ENCODE peak calls at places on chromosomes 4 and X, in five cellular contexts. One of them, this sample, is unnamed.

GRCh38 chr4:38278255-38278654 is 318.1 kb downstream of the PTTG2 start:
- DNase-seq in brain microvascular endothelial cell: no peak
- DNase-seq in ACHN: no peak
- DNase-seq in NCI-H2081: no peak
- DNase-seq in CD8-positive, alpha-beta memory T cell: no peak
- DNase-seq in this sample: no peak

GRCh38 chr4:100707786-100708185 is 190.0 kb upstream of the EMCN start:
- DNase-seq in brain microvascular endothelial cell: no peak
- DNase-seq in ACHN: no peak
- DNase-seq in NCI-H2081: no peak
- DNase-seq in CD8-positive, alpha-beta memory T cell: no peak
- DNase-seq in this sample: no peak

GRCh38 chr4:150950657-150951056 is 64.4 kb downstream of the LRBA start:
- DNase-seq in brain microvascular endothelial cell: no peak
- DNase-seq in ACHN: no peak
- DNase-seq in NCI-H2081: no peak
- DNase-seq in CD8-positive, alpha-beta memory T cell: no peak
- DNase-seq in this sample: no peak

GRCh38 chrX:38494239-38494823 is 67.0 kb upstream of the TSPAN7 start:
- DNase-seq in brain microvascular endothelial cell: no peak
- DNase-seq in ACHN: no peak
- DNase-seq in NCI-H2081: no peak
- DNase-seq in CD8-positive, alpha-beta memory T cell: no peak
- DNase-seq in this sample: no peak

GRCh38 chrX:108516184-108516583 is 76.5 kb downstream of the COL4A5 start:
- DNase-seq in brain microvascular endothelial cell: peak; percentile 27
- DNase-seq in ACHN: no peak
- DNase-seq in NCI-H2081: no peak
- DNase-seq in CD8-positive, alpha-beta memory T cell: no peak
- DNase-seq in this sample: no peak

GRCh38 chrX:104310084-104310483 is 55.4 kb upstream of the ESX1 start:
- DNase-seq in brain microvascular endothelial cell: peak; percentile 28
- DNase-seq in ACHN: peak; percentile 18
- DNase-seq in NCI-H2081: peak; percentile 12
- DNase-seq in CD8-positive, alpha-beta memory T cell: no peak
- DNase-seq in this sample: no peak

GRCh38 chr4:31193516-31193915 is 473.3 kb downstream of the PCDH7 start:
- DNase-seq in brain microvascular endothelial cell: no peak
- DNase-seq in ACHN: no peak
- DNase-seq in NCI-H2081: peak; percentile 92
- DNase-seq in CD8-positive, alpha-beta memory T cell: no peak
- DNase-seq in this sample: no peak

GRCh38 chr4:25029479-25030282 is 1.1 kb downstream of the LGI2 start:
- DNase-seq in brain microvascular endothelial cell: no peak
- DNase-seq in ACHN: no peak
- DNase-seq in NCI-H2081: peak; percentile 31
- DNase-seq in CD8-positive, alpha-beta memory T cell: no peak
- DNase-seq in this sample: no peak

GRCh38 chr4:33837043-33837442 is 2407.3 kb downstream of the ARAP2 start:
- DNase-seq in brain microvascular endothelial cell: peak; percentile 46
- DNase-seq in ACHN: peak; percentile 72
- DNase-seq in NCI-H2081: no peak
- DNase-seq in CD8-positive, alpha-beta memory T cell: no peak
- DNase-seq in this sample: no peak

GRCh38 chr4:16192631-16193483 is 33.4 kb downstream of the TAPT1 start:
- DNase-seq in brain microvascular endothelial cell: no peak
- DNase-seq in ACHN: no peak
- DNase-seq in NCI-H2081: no peak
- DNase-seq in CD8-positive, alpha-beta memory T cell: no peak
- DNase-seq in this sample: no peak

GRCh38 chr4:37383579-37384229 is 139.2 kb downstream of the NWD2 start:
- DNase-seq in brain microvascular endothelial cell: peak; percentile 11
- DNase-seq in ACHN: peak; percentile 35
- DNase-seq in NCI-H2081: peak; percentile 64
- DNase-seq in CD8-positive, alpha-beta memory T cell: no peak
- DNase-seq in this sample: no peak

GRCh38 chrX:102723456-102723855 is 2.9 kb downstream of the GPRASP3 start:
- DNase-seq in brain microvascular endothelial cell: no peak
- DNase-seq in ACHN: no peak
- DNase-seq in NCI-H2081: no peak
- DNase-seq in CD8-positive, alpha-beta memory T cell: no peak
- DNase-seq in this sample: no peak

GRCh38 chr4:15043226-15043625 is 40.9 kb downstream of the CPEB2 start:
- DNase-seq in brain microvascular endothelial cell: no peak
- DNase-seq in ACHN: peak; percentile 11
- DNase-seq in NCI-H2081: no peak
- DNase-seq in CD8-positive, alpha-beta memory T cell: no peak
- DNase-seq in this sample: no peak

GRCh38 chrX:12702509-12703091 is 88.6 kb upstream of the PRPS2 start:
- DNase-seq in brain microvascular endothelial cell: no peak
- DNase-seq in ACHN: peak; percentile 11
- DNase-seq in NCI-H2081: peak; percentile 36
- DNase-seq in CD8-positive, alpha-beta memory T cell: no peak
- DNase-seq in this sample: no peak

GRCh38 chrX:70134116-70134477 is 850 bp downstream of the IGBP1 start:
- DNase-seq in brain microvascular endothelial cell: no peak
- DNase-seq in ACHN: peak; percentile 6
- DNase-seq in NCI-H2081: peak; percentile 43
- DNase-seq in CD8-positive, alpha-beta memory T cell: no peak
- DNase-seq in this sample: no peak

GRCh38 chr4:8393593-8394038 is 46.9 kb downstream of the ACOX3 start:
- DNase-seq in brain microvascular endothelial cell: peak; percentile 95
- DNase-seq in ACHN: peak; percentile 89
- DNase-seq in NCI-H2081: no peak
- DNase-seq in CD8-positive, alpha-beta memory T cell: no peak
- DNase-seq in this sample: no peak

GRCh38 chr4:154205471-154205870 is 286.1 kb downstream of the DCHS2 start:
- DNase-seq in brain microvascular endothelial cell: peak; percentile 3
- DNase-seq in ACHN: no peak
- DNase-seq in NCI-H2081: no peak
- DNase-seq in CD8-positive, alpha-beta memory T cell: no peak
- DNase-seq in this sample: no peak

GRCh38 chrX:118730500-118731247 is 3.3 kb downstream of the IL13RA1 start:
- DNase-seq in brain microvascular endothelial cell: peak; percentile 57
- DNase-seq in ACHN: no peak
- DNase-seq in NCI-H2081: no peak
- DNase-seq in CD8-positive, alpha-beta memory T cell: no peak
- DNase-seq in this sample: no peak

GRCh38 chrX:131745942-131746489 is 202.1 kb downstream of the OR13H1 start:
- DNase-seq in brain microvascular endothelial cell: no peak
- DNase-seq in ACHN: no peak
- DNase-seq in NCI-H2081: no peak
- DNase-seq in CD8-positive, alpha-beta memory T cell: no peak
- DNase-seq in this sample: no peak

GRCh38 chr4:2193321-2193720 is 48.6 kb downstream of the HAUS3 start:
- DNase-seq in brain microvascular endothelial cell: no peak
- DNase-seq in ACHN: no peak
- DNase-seq in NCI-H2081: no peak
- DNase-seq in CD8-positive, alpha-beta memory T cell: no peak
- DNase-seq in this sample: no peak

GRCh38 chrX:37599735-37600134 is 28.3 kb downstream of the LANCL3 start:
- DNase-seq in brain microvascular endothelial cell: no peak
- DNase-seq in ACHN: no peak
- DNase-seq in NCI-H2081: peak; percentile 5
- DNase-seq in CD8-positive, alpha-beta memory T cell: no peak
- DNase-seq in this sample: no peak

GRCh38 chr4:22090655-22091350 is 142.2 kb upstream of the KCNIP4 start:
- DNase-seq in brain microvascular endothelial cell: no peak
- DNase-seq in ACHN: no peak
- DNase-seq in NCI-H2081: no peak
- DNase-seq in CD8-positive, alpha-beta memory T cell: no peak
- DNase-seq in this sample: no peak

GRCh38 chr4:3817561-3817960 is 51.4 kb downstream of the ADRA2C start:
- DNase-seq in brain microvascular endothelial cell: no peak
- DNase-seq in ACHN: no peak
- DNase-seq in NCI-H2081: no peak
- DNase-seq in CD8-positive, alpha-beta memory T cell: no peak
- DNase-seq in this sample: no peak

GRCh38 chr4:125323547-125324100 is 8.9 kb downstream of the FAT4 start:
- DNase-seq in brain microvascular endothelial cell: peak; percentile 67
- DNase-seq in ACHN: peak; percentile 85
- DNase-seq in NCI-H2081: no peak
- DNase-seq in CD8-positive, alpha-beta memory T cell: no peak
- DNase-seq in this sample: no peak

GRCh38 chrX:38583185-38583584 is 21.8 kb downstream of the TSPAN7 start:
- DNase-seq in brain microvascular endothelial cell: no peak
- DNase-seq in ACHN: no peak
- DNase-seq in NCI-H2081: no peak
- DNase-seq in CD8-positive, alpha-beta memory T cell: no peak
- DNase-seq in this sample: no peak

GRCh38 chr4:186781032-186781917 is 57.6 kb upstream of the FAT1 start:
- DNase-seq in brain microvascular endothelial cell: peak; percentile 87
- DNase-seq in ACHN: no peak
- DNase-seq in NCI-H2081: no peak
- DNase-seq in CD8-positive, alpha-beta memory T cell: no peak
- DNase-seq in this sample: no peak

GRCh38 chr4:17787315-17787714 is 5.9 kb upstream of the FAM184B start:
- DNase-seq in brain microvascular endothelial cell: peak; percentile 29
- DNase-seq in ACHN: peak; percentile 33
- DNase-seq in NCI-H2081: no peak
- DNase-seq in CD8-positive, alpha-beta memory T cell: no peak
- DNase-seq in this sample: no peak

GRCh38 chr4:147732516-147733193 is 767 bp downstream of the ARHGAP10 start:
- DNase-seq in brain microvascular endothelial cell: no peak
- DNase-seq in ACHN: peak; percentile 52
- DNase-seq in NCI-H2081: peak; percentile 8
- DNase-seq in CD8-positive, alpha-beta memory T cell: no peak
- DNase-seq in this sample: no peak

GRCh38 chrX:153647461-153648357 is 706 bp downstream of the DUSP9 start:
- DNase-seq in brain microvascular endothelial cell: no peak
- DNase-seq in ACHN: no peak
- DNase-seq in NCI-H2081: no peak
- DNase-seq in CD8-positive, alpha-beta memory T cell: no peak
- DNase-seq in this sample: no peak

GRCh38 chrX:112341598-112341997 is 259.0 kb upstream of the TRPC5 start:
- DNase-seq in brain microvascular endothelial cell: no peak
- DNase-seq in ACHN: no peak
- DNase-seq in NCI-H2081: no peak
- DNase-seq in CD8-positive, alpha-beta memory T cell: no peak
- DNase-seq in this sample: no peak

GRCh38 chr4:157572951-157573350 is 352.4 kb downstream of the GRIA2 start:
- DNase-seq in brain microvascular endothelial cell: no peak
- DNase-seq in ACHN: no peak
- DNase-seq in NCI-H2081: no peak
- DNase-seq in CD8-positive, alpha-beta memory T cell: no peak
- DNase-seq in this sample: no peak

GRCh38 chrX:140439455-140439854 is 65.4 kb downstream of the SOX3 start:
- DNase-seq in brain microvascular endothelial cell: no peak
- DNase-seq in ACHN: no peak
- DNase-seq in NCI-H2081: peak; percentile 0
- DNase-seq in CD8-positive, alpha-beta memory T cell: no peak
- DNase-seq in this sample: no peak

GRCh38 chr4:152159773-152160172 is 376.1 kb downstream of the FBXW7 start:
- DNase-seq in brain microvascular endothelial cell: no peak
- DNase-seq in ACHN: no peak
- DNase-seq in NCI-H2081: no peak
- DNase-seq in CD8-positive, alpha-beta memory T cell: no peak
- DNase-seq in this sample: no peak

GRCh38 chrX:10447577-10448214 is 172.7 kb downstream of the MID1 start:
- DNase-seq in brain microvascular endothelial cell: peak; percentile 36
- DNase-seq in ACHN: peak; percentile 53
- DNase-seq in NCI-H2081: no peak
- DNase-seq in CD8-positive, alpha-beta memory T cell: no peak
- DNase-seq in this sample: no peak

GRCh38 chr4:170271723-170272122 is 182.0 kb upstream of the AADAT start:
- DNase-seq in brain microvascular endothelial cell: no peak
- DNase-seq in ACHN: no peak
- DNase-seq in NCI-H2081: no peak
- DNase-seq in CD8-positive, alpha-beta memory T cell: no peak
- DNase-seq in this sample: no peak